ENCODE peak calls at places on chromosomes 13 and 19, in six cellular contexts. H, G, J, N, U and P are unnamed samples.
A peak's percentile ranks its signal among the peaks of the same experiment; 100 is the strongest.

GRCh38 chr13:66660013-66660804 is 569.9 kb downstream of the PCDH9 start:
- DNase-seq in H (no peak), G (no peak), J (no peak), N (peak; percentile 85), U (peak; percentile 54), P (no peak)

GRCh38 chr19:10421981-10422461 is 1.7 kb downstream of the PDE4A start:
- DNase-seq in H (peak; percentile 25), G (no peak), J (no peak), N (no peak), U (no peak), P (no peak)

GRCh38 chr13:24218977-24219376 is 58.5 kb downstream of the SPATA13 start:
- DNase-seq in H (no peak), G (no peak), J (no peak), N (no peak), U (no peak), P (no peak)

GRCh38 chr19:55451522-55452380 is 8.7 kb upstream of the SHISA7 start:
- DNase-seq in H (peak; percentile 80), G (no peak), J (no peak), N (no peak), U (no peak), P (no peak)

GRCh38 chr19:9958451-9958850 is 22.1 kb upstream of the OLFM2 start:
- DNase-seq in H (no peak), G (no peak), J (no peak), N (peak; percentile 93), U (peak; percentile 81), P (no peak)

GRCh38 chr19:32224371-32225244 is 120.8 kb upstream of the ZNF507 start:
- DNase-seq in H (peak; percentile 94), G (peak; percentile 59), J (peak; percentile 60), N (peak; percentile 35), U (peak; percentile 30), P (peak; percentile 30)

GRCh38 chr13:45490068-45490467 is 25.3 kb downstream of the COG3 start:
- DNase-seq in H (peak; percentile 38), G (no peak), J (no peak), N (no peak), U (no peak), P (no peak)

GRCh38 chr13:30580852-30581502 is 36.7 kb upstream of the USPL1 start:
- DNase-seq in H (no peak), G (no peak), J (no peak), N (no peak), U (no peak), P (no peak)

GRCh38 chr13:39327080-39327479 is 275.9 kb downstream of the LHFPL6 start:
- DNase-seq in H (no peak), G (no peak), J (no peak), N (no peak), U (no peak), P (no peak)

GRCh38 chr19:41166888-41167804 is 25.9 kb upstream of the CYP2S1 start:
- DNase-seq in H (peak; percentile 6), G (no peak), J (no peak), N (no peak), U (no peak), P (no peak)

GRCh38 chr13:46211116-46211515 is 612 bp upstream of the LRRC63 start:
- DNase-seq in H (peak; percentile 15), G (no peak), J (no peak), N (no peak), U (no peak), P (no peak)

GRCh38 chr13:32883501-32883900 is 132.7 kb upstream of the KL start:
- DNase-seq in H (no peak), G (no peak), J (no peak), N (peak; percentile 19), U (no peak), P (no peak)

GRCh38 chr19:798415-799075 is 1.3 kb downstream of the PTBP1 start:
- DNase-seq in H (peak; percentile 73), G (no peak), J (peak; percentile 31), N (no peak), U (no peak), P (no peak)

GRCh38 chr13:46665630-46666482 is 112.9 kb downstream of the LRCH1 start:
- DNase-seq in H (no peak), G (no peak), J (no peak), N (no peak), U (no peak), P (no peak)

GRCh38 chr19:4969772-4970531 is 1.0 kb downstream of the KDM4B start:
- DNase-seq in H (peak; percentile 64), G (no peak), J (no peak), N (peak; percentile 36), U (no peak), P (no peak)

GRCh38 chr13:100518394-100519062 is 70.1 kb downstream of the GGACT start:
- DNase-seq in H (no peak), G (no peak), J (no peak), N (no peak), U (no peak), P (no peak)

GRCh38 chr13:24228852-24229458 is 68.4 kb downstream of the SPATA13 start:
- DNase-seq in H (peak; percentile 44), G (no peak), J (no peak), N (peak; percentile 76), U (peak; percentile 68), P (peak; percentile 40)

GRCh38 chr19:12629215-12629614 is 18.5 kb downstream of the ZNF791 start:
- DNase-seq in H (no peak), G (no peak), J (no peak), N (no peak), U (no peak), P (no peak)

GRCh38 chr13:46288570-46289259 is 77.0 kb downstream of the LRRC63 start:
- DNase-seq in H (peak; percentile 28), G (no peak), J (no peak), N (peak; percentile 67), U (no peak), P (peak; percentile 36)

GRCh38 chr13:26946675-26947342 is 186.2 kb upstream of the GPR12 start:
- DNase-seq in H (peak; percentile 74), G (no peak), J (no peak), N (peak; percentile 62), U (peak; percentile 31), P (peak; percentile 22)

GRCh38 chr13:36543671-36544070 is 111.4 kb downstream of the CCNA1 start:
- DNase-seq in H (no peak), G (no peak), J (no peak), N (no peak), U (no peak), P (no peak)

GRCh38 chr13:108733141-108733540 is 103.7 kb downstream of the MYO16 start:
- DNase-seq in H (no peak), G (no peak), J (no peak), N (no peak), U (no peak), P (no peak)

GRCh38 chr13:21759503-21759902 is 88.6 kb downstream of the FGF9 start:
- DNase-seq in H (no peak), G (no peak), J (no peak), N (no peak), U (no peak), P (no peak)

GRCh38 chr19:18736415-18737336 is 53.2 kb downstream of the CRTC1 start:
- DNase-seq in H (no peak), G (no peak), J (no peak), N (no peak), U (no peak), P (no peak)

GRCh38 chr19:47625650-47626049 is 16.7 kb downstream of the BICRA start:
- DNase-seq in H (no peak), G (no peak), J (no peak), N (no peak), U (no peak), P (no peak)

GRCh38 chr19:47623151-47623920 is 14.4 kb downstream of the BICRA start:
- DNase-seq in H (no peak), G (peak; percentile 56), J (no peak), N (no peak), U (no peak), P (no peak)

GRCh38 chr19:47623921-47624391 is 15.0 kb downstream of the BICRA start:
- DNase-seq in H (no peak), G (no peak), J (no peak), N (no peak), U (no peak), P (no peak)

GRCh38 chr19:47628058-47628771 is 19.3 kb downstream of the BICRA start:
- DNase-seq in H (peak; percentile 18), G (no peak), J (no peak), N (no peak), U (no peak), P (no peak)

GRCh38 chr19:47626238-47626637 is 17.3 kb downstream of the BICRA start:
- DNase-seq in H (no peak), G (no peak), J (no peak), N (no peak), U (no peak), P (no peak)
- H3K4me3 ChIP-seq in H (no peak overlapping the region), G (no peak overlapping the region), J (no peak overlapping the region), N (no peak overlapping the region), U (no peak overlapping the region), P (no peak overlapping the region)

GRCh38 chr19:54451331-54451871 is 2.4 kb downstream of the LENG8 start:
- DNase-seq in H (no peak), G (no peak), J (peak; percentile 17), N (peak; percentile 54), U (no peak), P (no peak)
- H3K4me3 ChIP-seq in H (no peak overlapping the region), G (peak overlapping the region; percentile 100), J (peak overlapping the region; percentile 80), N (peak overlapping the region; percentile 80), U (no peak overlapping the region), P (no peak overlapping the region)

GRCh38 chr13:78595819-78596700 is 7.3 kb downstream of the POU4F1 start:
- DNase-seq in H (peak; percentile 92), G (no peak), J (no peak), N (no peak), U (no peak), P (no peak)
- H3K4me3 ChIP-seq in H (peak overlapping the region; percentile 45), G (peak overlapping the region; percentile 54), J (peak overlapping the region; percentile 46), N (no peak overlapping the region), U (no peak overlapping the region), P (peak overlapping the region; percentile 43)

DNA sequence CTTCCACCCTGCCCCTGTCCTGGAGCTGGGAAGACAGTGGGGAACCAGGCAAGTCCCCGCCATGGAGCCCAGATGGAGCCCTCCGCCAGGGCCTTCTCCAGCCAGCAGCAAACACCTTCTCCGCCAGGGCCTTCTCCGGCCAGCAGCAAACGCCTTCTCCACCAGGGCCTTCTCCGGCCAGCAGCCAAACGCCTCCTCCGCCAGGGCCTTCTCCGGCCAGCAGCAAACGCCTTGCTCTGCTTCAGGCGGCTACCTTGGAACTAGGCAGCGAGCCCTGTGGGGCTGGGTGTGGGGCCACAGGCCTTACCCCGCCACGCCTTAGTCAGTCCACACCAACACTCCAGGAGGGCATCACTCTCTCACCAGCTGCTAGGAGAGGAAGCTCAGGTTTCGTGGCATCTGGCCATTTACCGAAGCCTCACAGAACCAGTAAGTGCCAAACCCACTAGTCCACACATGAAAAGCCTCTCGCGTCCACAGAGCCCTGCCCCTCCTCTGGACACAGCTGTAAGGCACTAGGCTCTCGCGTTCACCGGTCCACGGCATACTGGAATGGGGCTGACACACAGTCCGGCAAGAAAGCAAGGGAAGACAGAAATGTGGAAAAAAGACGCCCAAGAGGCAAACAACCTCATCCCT is 41.0 kb downstream of the MLLT1 start:
- DNase-seq in H (peak; percentile 55), G (peak; percentile 70), J (peak; percentile 74), N (peak; percentile 77), U (no peak), P (no peak)
- H3K4me3 ChIP-seq in H (no peak overlapping the region), G (peak overlapping the region; percentile 29), J (peak overlapping the region; percentile 26), N (no peak overlapping the region), U (no peak overlapping the region), P (no peak overlapping the region)